ENCODE peak calls at places on chromosomes 13 and 19, in seven cellular contexts. D is neuronal stem cell, U is H9, E is IMR-90, W is mesenchymal stem cell, X is trophoblast cell, Y is H1. N is an unnamed sample.

GRCh38 chr13:113769106-113769505 is 10.1 kb downstream of the TMEM255B start:
- DNase-seq in D (no peak), U (no peak), E (no peak), W (no peak), X (no peak), Y (no peak), N (no peak)

GRCh38 chr13:19864018-19864338 is 529 bp upstream of the ZMYM5 start:
- DNase-seq in D (peak; percentile 72), U (no peak), E (no peak), W (peak; percentile 82), X (peak; percentile 33), Y (no peak), N (peak; percentile 84)

GRCh38 chr13:91817250-91817649 is 418.8 kb downstream of the GPC5 start:
- DNase-seq in D (no peak), U (no peak), E (peak; percentile 13), W (peak; percentile 13), X (no peak), Y (no peak), N (no peak)

GRCh38 chr19:7899751-7900352 is 3.8 kb upstream of the MAP2K7 start:
- DNase-seq in D (no peak), U (no peak), E (no peak), W (no peak), X (no peak), Y (no peak), N (no peak)

GRCh38 chr19:46931197-46931596 is 70.4 kb downstream of the ARHGAP35 start:
- DNase-seq in D (no peak), U (no peak), E (no peak), W (no peak), X (no peak), Y (no peak), N (no peak)

GRCh38 chr13:32041429-32041828 is 9.9 kb downstream of the FRY start:
- DNase-seq in D (no peak), U (no peak), E (no peak), W (no peak), X (no peak), Y (no peak), N (no peak)

GRCh38 chr13:20387441-20387971 is 138.2 kb downstream of the CRYL1 start:
- DNase-seq in D (no peak), U (no peak), E (peak; percentile 34), W (no peak), X (peak; percentile 79), Y (no peak), N (no peak)

GRCh38 chr13:114067381-114067885 is 65.0 kb downstream of the RASA3 start:
- DNase-seq in D (no peak), U (no peak), E (peak; percentile 68), W (peak; percentile 61), X (no peak), Y (no peak), N (no peak)

GRCh38 chr19:5170329-5170745 is 170.3 kb downstream of the PTPRS start:
- DNase-seq in D (no peak), U (peak; percentile 76), E (no peak), W (no peak), X (peak; percentile 52), Y (no peak), N (peak; percentile 35)

GRCh38 chr19:12890787-12891552 is at the start of gene GCDH:
- DNase-seq in D (peak; percentile 98), U (peak; percentile 99), E (peak; percentile 98), W (peak; percentile 100), X (peak; percentile 99), Y (peak; percentile 98), N (peak; percentile 100)

GRCh38 chr19:52778811-52779210 is 7.8 kb downstream of the ZNF600 start:
- DNase-seq in D (no peak), U (no peak), E (peak; percentile 3), W (no peak), X (no peak), Y (no peak), N (no peak)

GRCh38 chr13:49791214-49791752 is 1.2 kb downstream of the KPNA3 start:
- DNase-seq in D (no peak), U (no peak), E (peak; percentile 35), W (peak; percentile 35), X (no peak), Y (no peak), N (peak; percentile 74)

GRCh38 chr13:30142502-30143211 is 164.7 kb downstream of the KATNAL1 start:
- DNase-seq in D (no peak), U (peak; percentile 45), E (peak; percentile 99), W (peak; percentile 99), X (peak; percentile 97), Y (no peak), N (peak; percentile 91)

GRCh38 chr13:70237131-70237530 is 128.9 kb upstream of the KLHL1 start:
- DNase-seq in D (no peak), U (no peak), E (no peak), W (peak; percentile 61), X (no peak), Y (no peak), N (no peak)

GRCh38 chr19:35476149-35476548 is 14.1 kb downstream of the KRTDAP start:
- DNase-seq in D (no peak), U (peak; percentile 62), E (no peak), W (no peak), X (no peak), Y (no peak), N (peak; percentile 49)

GRCh38 chr19:2607712-2608601 is 94.5 kb downstream of the GNG7 start:
- DNase-seq in D (no peak), U (no peak), E (no peak), W (no peak), X (no peak), Y (no peak), N (no peak)

GRCh38 chr13:40146063-40146462 is 490.6 kb downstream of the COG6 start:
- DNase-seq in D (no peak), U (peak; percentile 41), E (no peak), W (no peak), X (no peak), Y (no peak), N (peak; percentile 72)

GRCh38 chr19:3382460-3383100 is 16.2 kb downstream of the NFIC start:
- DNase-seq in D (no peak), U (no peak), E (no peak), W (no peak), X (no peak), Y (no peak), N (no peak)

GRCh38 chr19:46890423-46891170 is 29.8 kb downstream of the ARHGAP35 start:
- DNase-seq in D (no peak), U (no peak), E (peak; percentile 92), W (peak; percentile 92), X (no peak), Y (no peak), N (no peak)

GRCh38 chr19:35716735-35716984 is 1.1 kb upstream of the KMT2B start:
- DNase-seq in D (no peak), U (no peak), E (no peak), W (no peak), X (no peak), Y (no peak), N (no peak)

GRCh38 chr13:64083396-64083795 is 2667.7 kb upstream of the PCDH20 start:
- DNase-seq in D (no peak), U (no peak), E (peak; percentile 6), W (no peak), X (no peak), Y (no peak), N (no peak)

GRCh38 chr13:64087624-64088023 is 2672.0 kb upstream of the PCDH20 start:
- DNase-seq in D (no peak), U (no peak), E (no peak), W (no peak), X (no peak), Y (no peak), N (no peak)

GRCh38 chr13:64088491-64088890 is 2672.8 kb upstream of the PCDH20 start:
- DNase-seq in D (no peak), U (no peak), E (no peak), W (no peak), X (no peak), Y (no peak), N (no peak)

GRCh38 chr13:64078480-64078936 is 2662.9 kb upstream of the PCDH20 start:
- DNase-seq in D (no peak), U (no peak), E (no peak), W (no peak), X (no peak), Y (no peak), N (no peak)

DNA sequence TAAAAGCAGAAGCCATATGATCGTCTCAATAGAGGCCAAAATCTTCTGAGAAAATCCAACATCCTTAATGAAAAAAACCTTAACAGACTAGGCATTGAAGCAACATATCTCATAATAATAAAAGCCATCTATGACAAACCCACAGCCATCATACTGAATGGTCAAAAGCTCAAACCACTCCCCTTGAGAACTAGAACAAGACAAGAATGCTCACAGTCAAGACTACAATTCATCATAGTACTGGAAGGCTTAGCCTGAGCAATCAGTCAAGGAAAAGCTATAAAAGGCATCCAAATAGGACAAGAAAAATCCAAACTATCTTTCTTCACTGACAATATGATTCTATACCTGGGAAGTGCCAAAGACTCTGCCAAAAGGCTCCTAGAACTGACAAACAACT is 2668.2 kb upstream of the PCDH20 start:
- DNase-seq in D (no peak), U (no peak), E (no peak), W (no peak), X (no peak), Y (no peak), N (no peak)
- H3K4ac ChIP-seq in D (no peak overlapping the region), U (no peak overlapping the region), E (no peak overlapping the region), W (no peak overlapping the region), X (no peak overlapping the region), Y (no peak overlapping the region), N (no peak overlapping the region)

GRCh38 chr19:51621178-51621577 is 9.0 kb downstream of the SIGLEC5 start:
- DNase-seq in D (no peak), U (no peak), E (no peak), W (no peak), X (no peak), Y (no peak), N (no peak)
- H2AK5ac ChIP-seq in D (no peak overlapping the region), U (no peak overlapping the region), E (no peak overlapping the region), W (no peak overlapping the region), X (no peak overlapping the region), Y (no peak overlapping the region), N (no peak overlapping the region)

DNA sequence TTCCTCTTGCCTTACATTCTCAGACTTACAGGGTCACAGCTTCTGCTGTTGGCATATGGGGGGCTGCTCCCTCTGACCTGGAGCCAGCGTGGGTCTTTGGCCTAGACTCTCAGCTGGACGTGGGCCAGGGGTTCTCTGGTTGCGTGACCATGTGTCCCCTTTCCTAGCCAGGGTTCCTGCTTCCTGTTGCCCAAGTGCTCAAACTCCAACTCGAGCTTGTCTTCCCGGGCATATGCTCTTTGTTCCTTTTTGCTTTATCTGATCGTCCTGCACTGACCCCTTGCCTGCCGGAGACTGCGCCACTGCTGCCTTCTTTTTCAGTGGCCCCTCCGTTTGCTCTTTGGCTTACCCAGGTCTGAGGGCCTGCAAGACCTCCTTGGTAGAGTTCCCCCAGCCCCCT is 25.3 kb upstream of the GPR183 start:
- DNase-seq in D (no peak), U (no peak), E (no peak), W (no peak), X (no peak), Y (no peak), N (no peak)
- H3K18ac ChIP-seq in D (peak overlapping the region; percentile 54), U (no peak overlapping the region), E (no peak overlapping the region), W (no peak overlapping the region), X (no peak overlapping the region), Y (no peak overlapping the region), N (no peak overlapping the region)

DNA sequence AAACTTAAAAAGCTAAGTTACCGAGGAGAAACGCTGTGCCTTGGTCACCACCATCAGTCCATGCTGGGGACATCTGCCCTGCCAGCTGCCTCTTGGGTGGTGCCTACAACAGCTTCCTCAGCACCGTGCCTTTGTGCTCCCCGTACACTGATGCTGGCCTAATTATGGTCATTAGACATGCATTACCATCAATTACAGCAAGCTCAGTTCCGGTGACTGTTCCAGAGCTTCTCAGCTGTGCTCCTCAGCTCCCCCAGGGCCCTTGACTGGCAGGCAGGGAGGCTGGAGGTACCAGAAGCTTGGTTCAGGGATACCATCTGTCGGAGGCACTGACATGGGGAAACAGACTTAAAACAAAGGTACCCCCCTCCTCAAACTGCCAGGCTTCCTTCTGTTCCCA is 40.2 kb downstream of the CILP2 start:
- DNase-seq in D (no peak), U (no peak), E (no peak), W (no peak), X (no peak), Y (no peak), N (no peak)
- H3K4ac ChIP-seq in D (no peak overlapping the region), U (no peak overlapping the region), E (no peak overlapping the region), W (no peak overlapping the region), X (no peak overlapping the region), Y (no peak overlapping the region), N (no peak overlapping the region)